ENCODE peak calls at places on chromosomes 12 and 14, in ten cellular contexts. E, G, I, P, D, Y, R, L, S and W are unnamed samples.

GRCh38 chr12:93279849-93280412 is 97.8 kb upstream of the NUDT4 start:
- DNase-seq in E (peak; percentile 92), G (no peak), I (no peak), P (no peak), D (no peak), Y (no peak), R (no peak), L (no peak), S (no peak), W (no peak)

GRCh38 chr12:48128800-48129199 is 9.6 kb downstream of the PFKM start:
- DNase-seq in E (no peak), G (no peak), I (no peak), P (no peak), D (no peak), Y (no peak), R (no peak), L (no peak), S (no peak), W (no peak)

GRCh38 chr12:49705479-49706267 is 1.5 kb downstream of the FMNL3 start:
- DNase-seq in E (no peak), G (no peak), I (no peak), P (peak; percentile 65), D (peak; percentile 81), Y (peak; percentile 55), R (no peak), L (peak; percentile 68), S (no peak), W (peak; percentile 11)

GRCh38 chr12:119406811-119407210 is 72.3 kb downstream of the CCDC60 start:
- DNase-seq in E (no peak), G (no peak), I (no peak), P (no peak), D (no peak), Y (no peak), R (no peak), L (no peak), S (no peak), W (no peak)

GRCh38 chr14:101068958-101069549 is 165.5 kb upstream of the RTL1 start:
- DNase-seq in E (no peak), G (no peak), I (no peak), P (no peak), D (no peak), Y (no peak), R (no peak), L (no peak), S (no peak), W (no peak)

GRCh38 chr14:98916036-98916435 is 356.0 kb downstream of the BCL11B start:
- DNase-seq in E (no peak), G (no peak), I (no peak), P (no peak), D (no peak), Y (no peak), R (no peak), L (no peak), S (no peak), W (no peak)

GRCh38 chr12:41101821-41102220 is 86.3 kb upstream of the PDZRN4 start:
- DNase-seq in E (no peak), G (no peak), I (no peak), P (no peak), D (no peak), Y (no peak), R (no peak), L (no peak), S (no peak), W (no peak)

GRCh38 chr14:73610692-73611091 is 1.6 kb upstream of the ACOT6 start:
- DNase-seq in E (no peak), G (no peak), I (no peak), P (no peak), D (peak; percentile 6), Y (no peak), R (no peak), L (no peak), S (no peak), W (no peak)

GRCh38 chr14:100402631-100403030 is 79.5 kb downstream of the SLC25A47 start:
- DNase-seq in E (no peak), G (no peak), I (no peak), P (no peak), D (peak; percentile 29), Y (no peak), R (no peak), L (no peak), S (no peak), W (no peak)

GRCh38 chr12:91986084-91986483 is 159.6 kb downstream of the BTG1 start:
- DNase-seq in E (no peak), G (no peak), I (no peak), P (no peak), D (peak; percentile 56), Y (no peak), R (no peak), L (peak; percentile 32), S (no peak), W (peak; percentile 94)

GRCh38 chr12:120689397-120690082 is 2.6 kb downstream of the MLEC start:
- DNase-seq in E (no peak), G (no peak), I (no peak), P (no peak), D (no peak), Y (no peak), R (no peak), L (no peak), S (no peak), W (no peak)

GRCh38 chr12:67986632-67987031 is 2.6 kb upstream of the IFNG-AS1 start:
- DNase-seq in E (peak; percentile 8), G (no peak), I (no peak), P (no peak), D (no peak), Y (no peak), R (no peak), L (no peak), S (no peak), W (no peak)

GRCh38 chr14:92676448-92677086 is 71.9 kb downstream of the LGMN start:
- DNase-seq in E (no peak), G (no peak), I (no peak), P (no peak), D (no peak), Y (no peak), R (no peak), L (no peak), S (no peak), W (no peak)

GRCh38 chr14:20692111-20692751 is 3.7 kb downstream of the ANG start:
- DNase-seq in E (no peak), G (no peak), I (no peak), P (no peak), D (peak; percentile 18), Y (no peak), R (no peak), L (no peak), S (no peak), W (no peak)